ENCODE peak calls at places on chromosomes 12 and 14, in eight cellular contexts. C, M, P, I, V, H, Z and L are unnamed samples. For H3K36me3 and H3K4me1, the result is how much of the 10 kb centered on the place peaks cover.

GRCh38 chr12:123522164-123522563 is 11.4 kb downstream of the RILPL1 start:
- DNase-seq in I (no peak), V (no peak), H (no peak), P (no peak), C (no peak), M (no peak), Z (no peak), L (peak)

GRCh38 chr12:13390381-13390856 is 193.9 kb downstream of the EMP1 start:
- DNase-seq in V (peak), M (peak), I (peak), Z (peak), P (peak), C (peak), H (peak), L (peak)

GRCh38 chr14:24710403-24711063 is 76.5 kb upstream of the GZMB start:
- DNase-seq in Z (no peak), C (peak), M (peak), V (peak), P (peak), H (peak), I (peak), L (peak)

GRCh38 chr12:93387780-93388179 is 10.1 kb downstream of the NUDT4 start:
- DNase-seq in V (no peak), Z (no peak), I (no peak), H (peak), C (no peak), M (no peak), P (peak), L (no peak)

GRCh38 chr12:105289114-105289904 is 41.2 kb upstream of the C12orf75 start:
- DNase-seq in I (no peak), Z (no peak), M (no peak), H (no peak), C (no peak), V (no peak), P (no peak), L (no peak)

GRCh38 chr14:91035855-91036254 is 24.6 kb downstream of the RPS6KA5 start:
- DNase-seq in I (no peak), V (no peak), C (no peak), P (no peak), H (no peak), Z (no peak), M (no peak), L (no peak)

GRCh38 chr12:130953783-130954543 is at the start of gene ADGRD1:
- DNase-seq in P (no peak), H (no peak), V (peak), M (peak), I (peak), Z (no peak), C (peak), L (peak)

GRCh38 chr12:116236148-116236731 is 41.3 kb downstream of the MED13L start:
- DNase-seq in C (peak), M (peak), Z (no peak), V (peak), H (peak), P (no peak), I (no peak), L (peak)

GRCh38 chr14:32383337-32384009 is 54.4 kb downstream of the AKAP6 start:
- DNase-seq in I (no peak), H (no peak), M (no peak), V (no peak), Z (no peak), C (no peak), P (no peak), L (no peak)

GRCh38 chr14:69886843-69887242 is 7.6 kb downstream of the SMOC1 start:
- DNase-seq in Z (no peak), I (no peak), C (no peak), H (no peak), V (no peak), P (no peak), M (no peak), L (no peak)

GRCh38 chr12:124512667-124513296 is 54.6 kb downstream of the NCOR2 start:
- DNase-seq in I (peak), V (peak), M (peak), C (peak), P (no peak), H (peak), Z (peak), L (peak)

GRCh38 chr14:86574026-86574777 is 1044.3 kb downstream of the FLRT2 start:
- DNase-seq in P (no peak), C (no peak), M (no peak), V (no peak), Z (no peak), H (no peak), I (no peak), L (no peak)

GRCh38 chr12:53014709-53015108 is 8.5 kb downstream of the EIF4B start:
- DNase-seq in I (no peak), Z (no peak), V (no peak), M (no peak), C (no peak), H (no peak), P (no peak), L (no peak)
- H3K36me3 ChIP-seq in I (under half), Z (half or more), V (under half), M (under half), C (under half), H (under half), P (under half), L (under half)

GRCh38 chr14:92204792-92205191 is 83.0 kb downstream of the CPSF2 start:
- DNase-seq in C (no peak), M (no peak), Z (no peak), P (no peak), H (no peak), I (no peak), V (no peak), L (no peak)

GRCh38 chr14:92203116-92203515 is 81.3 kb downstream of the CPSF2 start:
- DNase-seq in P (no peak), M (no peak), V (no peak), C (no peak), H (no peak), Z (no peak), I (no peak), L (no peak)

GRCh38 chr14:92198804-92199203 is 77.0 kb downstream of the CPSF2 start:
- DNase-seq in C (no peak), P (no peak), Z (no peak), H (no peak), V (no peak), M (no peak), I (no peak), L (no peak)

GRCh38 chr14:92199763-92200162 is 78.0 kb downstream of the CPSF2 start:
- DNase-seq in H (no peak), V (no peak), I (no peak), P (no peak), C (no peak), M (no peak), Z (no peak), L (no peak)
- TF ChIP-seq CTCF in H (no peak), V (no peak), I (no peak), P (peak), C (no peak), M (no peak), Z (no peak), L (no peak)

DNA sequence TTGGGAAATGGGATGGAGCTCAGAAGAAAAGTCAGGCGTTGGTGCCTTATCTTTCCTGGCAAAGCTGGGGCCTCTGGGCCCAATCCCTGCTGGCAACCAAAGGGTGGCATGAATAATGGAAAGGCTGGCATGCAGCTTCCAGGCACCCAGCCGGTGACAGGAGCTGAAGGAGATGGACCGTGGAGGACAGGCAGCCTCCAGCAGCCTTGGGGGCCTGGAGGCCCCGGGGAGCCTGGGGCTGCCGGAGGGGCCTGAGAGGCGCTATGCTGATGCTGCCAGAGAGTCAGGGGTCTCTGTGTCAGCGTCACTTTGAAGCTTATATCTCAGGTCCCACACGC is 38.2 kb upstream of the EML1 start:
- DNase-seq in C (no peak), I (no peak), V (no peak), Z (peak), H (no peak), P (no peak), M (peak), L (no peak)
- H3K4me1 ChIP-seq in C (under half), I (under half), V (half or more), Z (half or more), H (half or more), P (half or more), M (under half), L (half or more)

DNA sequence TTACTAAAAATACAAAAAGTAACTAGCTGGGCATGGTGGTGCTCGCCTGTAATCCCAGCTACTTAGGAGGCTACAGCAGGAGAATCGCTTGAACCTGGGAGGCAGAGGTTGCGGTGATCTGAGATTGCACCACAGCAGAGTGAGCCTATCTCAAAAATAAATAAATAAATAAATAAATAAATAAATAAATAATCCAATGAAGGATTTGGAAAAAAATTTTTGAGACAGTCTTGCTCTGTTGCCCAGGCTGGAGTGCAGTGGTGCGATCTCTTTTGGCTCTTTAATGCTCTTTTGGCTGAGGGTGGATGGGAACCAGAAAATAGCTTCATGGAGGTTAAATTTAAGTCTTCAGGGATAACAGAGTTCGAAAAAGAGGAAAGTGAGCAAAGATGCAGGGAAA is 11.7 kb downstream of the ATP5MC2 start:
- DNase-seq in Z (no peak), P (no peak), I (no peak), H (no peak), V (no peak), C (no peak), M (no peak), L (no peak)
- H3K36me3 ChIP-seq in Z (half or more), P (under half), I (under half), H (half or more), V (half or more), C (under half), M (under half), L (half or more)

GRCh38 chr12:53255993-53256392 is 12.1 kb upstream of the ESPL1 start:
- DNase-seq in Z (no peak), M (no peak), V (no peak), H (no peak), I (no peak), C (no peak), P (no peak), L (no peak)

GRCh38 chr12:53251477-53252348 is 16.4 kb upstream of the ESPL1 start:
- DNase-seq in Z (no peak), V (peak), I (peak), P (no peak), H (peak), C (peak), M (peak), L (peak)

GRCh38 chr12:53253298-53253697 is 14.8 kb upstream of the ESPL1 start:
- DNase-seq in C (no peak), M (no peak), Z (no peak), P (no peak), I (no peak), H (no peak), V (no peak), L (no peak)

GRCh38 chr12:53254816-53255545 is 13.1 kb upstream of the ESPL1 start:
- DNase-seq in V (no peak), Z (no peak), C (no peak), I (no peak), M (no peak), P (no peak), H (no peak), L (no peak)

GRCh38 chr12:53252349-53252916 is 15.7 kb upstream of the ESPL1 start:
- DNase-seq in V (no peak), H (no peak), P (no peak), Z (no peak), I (peak), C (peak), M (no peak), L (peak)
- TF ChIP-seq CTCF in V (no peak), H (no peak), P (no peak), Z (peak), I (no peak), C (peak), M (no peak), L (peak)

DNA sequence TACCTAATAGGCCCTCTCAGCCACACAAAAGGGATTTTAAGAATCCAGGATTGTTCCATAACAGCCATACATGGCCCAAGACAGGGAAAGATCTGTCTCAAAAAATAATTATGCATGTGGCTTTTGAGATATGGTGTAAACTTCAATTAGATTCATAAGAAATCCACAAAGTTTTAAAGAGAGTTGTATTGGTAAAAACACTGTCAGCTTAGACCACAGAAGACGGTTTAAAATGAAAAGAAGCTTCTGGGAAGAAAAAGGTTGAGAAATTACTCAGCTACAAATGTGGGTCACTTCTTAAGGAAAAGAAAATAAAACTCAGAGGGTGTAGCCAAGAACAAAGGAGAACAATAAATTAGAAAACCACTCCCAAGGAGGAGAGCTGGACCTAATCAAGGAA is 191.4 kb downstream of the KIF26A start:
- DNase-seq in C (no peak), M (no peak), P (no peak), Z (no peak), H (no peak), I (no peak), V (no peak), L (no peak)
- H3K4me1 ChIP-seq in C (under half), M (under half), P (under half), Z (under half), H (under half), I (under half), V (under half), L (under half)

GRCh38 chr14:30692669-30693068 is 70.5 kb downstream of the SCFD1 start:
- DNase-seq in Z (no peak), M (no peak), V (no peak), I (no peak), H (no peak), P (no peak), C (no peak), L (no peak)

DNA sequence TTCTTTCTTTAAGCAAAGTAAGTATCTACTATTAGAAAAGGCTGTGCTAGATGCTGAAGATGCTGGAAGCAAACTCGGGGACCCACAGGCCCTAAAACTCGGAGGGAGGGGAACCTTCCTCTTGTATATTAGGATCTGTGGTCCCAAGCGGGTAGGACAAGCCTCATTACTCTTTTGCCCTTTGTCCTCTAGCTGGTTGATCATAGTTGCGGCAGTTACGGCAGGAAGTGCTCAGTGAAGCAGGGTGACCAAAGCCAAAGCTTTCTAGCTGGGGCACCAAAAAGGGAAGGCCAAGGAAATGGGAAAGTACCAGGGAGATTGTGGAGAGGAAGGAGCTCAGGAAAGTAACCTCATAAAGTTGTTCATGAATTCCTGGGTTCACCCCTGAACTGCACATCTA is 76.3 kb downstream of the SCFD1 start:
- DNase-seq in V (no peak), C (no peak), M (no peak), H (no peak), I (no peak), P (no peak), Z (no peak), L (no peak)
- H3K36me3 ChIP-seq in V (under half), C (under half), M (under half), H (under half), I (under half), P (under half), Z (half or more), L (half or more)

GRCh38 chr12:119322324-119322723 is 12.2 kb upstream of the CCDC60 start:
- DNase-seq in M (no peak), V (no peak), Z (no peak), H (no peak), C (peak), P (no peak), I (no peak), L (no peak)

GRCh38 chr12:119326341-119326740 is 8.2 kb upstream of the CCDC60 start:
- DNase-seq in C (no peak), M (no peak), Z (no peak), P (no peak), H (no peak), V (no peak), I (no peak), L (no peak)

GRCh38 chr12:119328111-119328510 is 6.4 kb upstream of the CCDC60 start:
- DNase-seq in H (no peak), V (no peak), C (peak), P (no peak), M (peak), I (no peak), Z (no peak), L (no peak)
- TF ChIP-seq CTCF in H (no peak), V (peak), C (no peak), P (peak), M (no peak), I (no peak), Z (peak), L (peak)